ENCODE peak calls at places on chromosomes 2 and 18, in four cellular contexts. P is HCT116, A is A549, T is fibroblast of mammary gland. Z is an unnamed sample.

GRCh38 chr2:20919301-20919800 is 96.5 kb upstream of the LDAH start:
- DNase-seq in A (no peak), T (no peak), P (no peak), Z (no peak)

GRCh38 chr18:24014062-24014985 is at the start of gene TTC39C:
- DNase-seq in A (peak), P (peak), T (peak), Z (peak)

GRCh38 chr2:168518555-168519066 is 62.5 kb downstream of the CERS6 start:
- DNase-seq in T (peak), A (no peak), P (no peak), Z (peak)

GRCh38 chr2:34475141-34475540 is 876.0 kb upstream of the FAM98A start:
- DNase-seq in P (no peak), A (no peak), T (no peak), Z (no peak)

GRCh38 chr2:163375472-163375871 is 360.3 kb downstream of the FIGN start:
- DNase-seq in T (no peak), P (no peak), A (peak), Z (no peak)

GRCh38 chr2:18084376-18084775 is 205.9 kb downstream of the KCNS3 start:
- DNase-seq in P (no peak), T (no peak), A (no peak), Z (no peak)

GRCh38 chr2:147374410-147374811 is 470.4 kb upstream of the ACVR2A start:
- DNase-seq in A (no peak), P (no peak), T (peak), Z (no peak)

GRCh38 chr2:138818479-138818878 is 38.3 kb upstream of the NXPH2 start:
- DNase-seq in P (no peak), A (no peak), T (no peak), Z (no peak)

GRCh38 chr2:15603948-15604347 is 12.3 kb downstream of the DDX1 start:
- DNase-seq in T (no peak), A (no peak), P (no peak), Z (no peak)

GRCh38 chr2:193240752-193241151 is 1046.0 kb upstream of the TMEFF2 start:
- DNase-seq in P (no peak), A (peak), T (no peak), Z (peak)

GRCh38 chr2:24122-24521 is 22.2 kb downstream of the FAM110C start:
- DNase-seq in A (no peak), T (no peak), P (no peak), Z (no peak)

GRCh38 chr18:3121256-3121655 is 98.5 kb downstream of the MYOM1 start:
- DNase-seq in T (peak), P (no peak), A (no peak), Z (no peak)

GRCh38 chr2:200253631-200254030 is 52.9 kb upstream of the SPATS2L start:
- DNase-seq in P (no peak), T (peak), A (no peak), Z (peak)

GRCh38 chr18:41703744-41704530 is 251.1 kb upstream of the PIK3C3 start:
- DNase-seq in T (peak), P (no peak), A (no peak), Z (peak)

GRCh38 chr2:194203898-194204297 is 1453.1 kb upstream of the SLC39A10 start:
- DNase-seq in P (peak), A (peak), T (peak), Z (peak)

GRCh38 chr2:205989291-205990071 is 96.5 kb downstream of the INO80D start:
- DNase-seq in T (peak), P (no peak), A (no peak), Z (peak)

GRCh38 chr2:230160112-230160660 is 59.6 kb downstream of the SP110 start:
- DNase-seq in T (peak), P (peak), A (peak), Z (peak)

GRCh38 chr2:33782395-33783239 is 183.5 kb upstream of the FAM98A start:
- DNase-seq in P (no peak), A (no peak), T (no peak), Z (no peak)

GRCh38 chr2:240426797-240427721 is 8.4 kb upstream of the GPC1 start:
- DNase-seq in T (peak), P (no peak), A (peak), Z (peak)

GRCh38 chr2:66815886-66816285 is 381.0 kb downstream of the MEIS1 start:
- DNase-seq in P (no peak), A (no peak), T (no peak), Z (peak)

GRCh38 chr2:148922776-148923175 is 47.7 kb downstream of the KIF5C start:
- DNase-seq in T (no peak), P (no peak), A (no peak), Z (peak)

GRCh38 chr2:120768112-120769048 is 32.7 kb downstream of the GLI2 start:
- DNase-seq in P (no peak), A (peak), T (no peak), Z (no peak)

GRCh38 chr2:71348302-71348701 is 16.7 kb downstream of the ZNF638 start:
- DNase-seq in T (peak), A (peak), P (no peak), Z (peak)

GRCh38 chr18:811192-812122 is 585 bp downstream of the YES1 start:
- DNase-seq in A (no peak), T (peak), P (no peak), Z (peak)

GRCh38 chr2:151186011-151186410 is 75.7 kb downstream of the RBM43 start:
- DNase-seq in T (no peak), P (no peak), A (no peak), Z (no peak)

GRCh38 chr2:13009027-13009426 is 292.3 kb downstream of the TRIB2 start:
- DNase-seq in T (peak), A (no peak), P (no peak), Z (peak)

GRCh38 chr2:171516793-171517192 is 5.5 kb upstream of the CYBRD1 start:
- DNase-seq in P (no peak), A (no peak), T (no peak), Z (no peak)

GRCh38 chr2:15191801-15192200 is 369.3 kb downstream of the NBAS start:
- DNase-seq in A (no peak), T (no peak), P (peak), Z (no peak)

GRCh38 chr2:37907480-37908070 is 17.5 kb upstream of the RMDN2 start:
- DNase-seq in A (no peak), T (no peak), P (no peak), Z (no peak)

GRCh38 chr18:3350566-3351527 is 88.9 kb downstream of the MYL12B start:
- DNase-seq in P (peak), T (peak), A (no peak), Z (peak)

GRCh38 chr2:53751728-53752127 is 15.9 kb upstream of the CHAC2 start:
- DNase-seq in P (no peak), T (peak), A (no peak), Z (peak)

GRCh38 chr2:230893881-230894781 is 29.4 kb downstream of the ITM2C start:
- DNase-seq in P (no peak), T (no peak), A (no peak), Z (no peak)

GRCh38 chr2:181738074-181738473 is 57.8 kb upstream of the NEUROD1 start:
- DNase-seq in A (peak), T (peak), P (no peak), Z (peak)

GRCh38 chr2:11123856-11124759 is 31.2 kb upstream of the SLC66A3 start:
- DNase-seq in T (peak), P (peak), A (peak), Z (peak)

GRCh38 chr18:58316943-58317342 is 272.9 kb downstream of the NEDD4L start:
- DNase-seq in A (no peak), P (no peak), T (no peak), Z (no peak)

GRCh38 chr18:9366126-9366714 is 31.6 kb downstream of the TWSG1 start:
- DNase-seq in T (peak), P (peak), A (peak), Z (peak)

GRCh38 chr18:28960146-28960545 is 783.2 kb upstream of the CDH2 start:
- DNase-seq in P (no peak), A (no peak), T (peak), Z (peak)

GRCh38 chr18:28963481-28963880 is 786.6 kb upstream of the CDH2 start:
- DNase-seq in P (no peak), A (no peak), T (peak), Z (no peak)

DNA sequence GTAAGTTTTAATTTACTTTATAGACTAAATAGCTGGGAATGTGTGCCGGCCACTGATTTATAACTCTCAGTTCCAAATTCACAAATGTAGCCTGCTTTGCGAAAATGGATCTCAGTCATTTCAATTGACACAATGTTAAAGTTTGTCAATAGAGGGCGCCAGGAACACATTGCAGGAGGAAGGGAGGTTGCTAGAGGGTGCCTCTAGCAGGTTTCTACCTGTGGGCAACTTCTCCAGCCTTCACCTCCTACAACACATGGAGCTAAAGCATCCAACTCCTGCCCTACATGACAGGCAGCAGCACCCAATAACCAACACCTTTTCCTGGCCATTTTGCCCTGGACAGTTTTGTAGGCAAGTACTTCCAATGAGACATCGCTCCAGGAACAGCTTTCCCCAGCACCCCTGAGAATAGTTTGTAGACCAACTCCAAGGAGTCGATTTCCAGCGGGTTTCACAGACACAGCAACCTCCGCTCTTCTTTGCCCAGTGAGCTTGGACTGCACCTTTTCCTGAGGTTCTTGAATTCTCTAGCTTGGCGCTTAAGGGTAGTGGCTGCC is 784.8 kb upstream of the CDH2 start:
- DNase-seq in T (peak), P (peak), A (peak), Z (peak)
- TF ChIP-seq CTCF in T (peak), P (peak), A (peak), Z (peak)

GRCh38 chr2:28545590-28546195 is 49.8 kb downstream of the PLB1 start:
- DNase-seq in T (no peak), A (no peak), P (no peak), Z (peak)

GRCh38 chr2:28544915-28545589 is 49.2 kb downstream of the PLB1 start:
- DNase-seq in P (no peak), T (no peak), A (no peak), Z (peak)

GRCh38 chr2:28547223-28547860 is 51.5 kb downstream of the PLB1 start:
- DNase-seq in T (no peak), P (no peak), A (no peak), Z (no peak)

GRCh38 chr2:28546242-28546641 is 50.4 kb downstream of the PLB1 start:
- DNase-seq in P (no peak), T (no peak), A (no peak), Z (no peak)

GRCh38 chr2:28547906-28548600 is 52.2 kb downstream of the PLB1 start:
- DNase-seq in T (no peak), A (no peak), P (no peak), Z (no peak)
- TF ChIP-seq CTCF in T (no peak), A (no peak), P (no peak), Z (no peak)

GRCh38 chr2:131402320-131403049 is 38.5 kb upstream of the RAB6D start:
- DNase-seq in P (no peak), T (no peak), A (no peak), Z (no peak)
- TF ChIP-seq CTCF in P (no peak), T (no peak), A (no peak), Z (no peak)

GRCh38 chr18:61957801-61958516 is 65.2 kb upstream of the RNF152 start:
- DNase-seq in A (no peak), T (peak), P (no peak), Z (no peak)
- TF ChIP-seq CTCF in A (no peak), T (peak), P (peak), Z (peak)

GRCh38 chr2:30465171-30465545 is 18.1 kb downstream of the LCLAT1 start:
- DNase-seq in A (no peak), P (no peak), T (no peak), Z (no peak)
- TF ChIP-seq CTCF in A (no peak), P (no peak), T (no peak), Z (no peak)

GRCh38 chr18:62360806-62361205 is 35.7 kb downstream of the TNFRSF11A start:
- DNase-seq in T (no peak), A (no peak), P (no peak), Z (no peak)

GRCh38 chr18:62364558-62364957 is 39.4 kb downstream of the TNFRSF11A start:
- DNase-seq in P (no peak), T (no peak), A (no peak), Z (no peak)

GRCh38 chr18:62365420-62365819 is 40.3 kb downstream of the TNFRSF11A start:
- DNase-seq in A (no peak), P (no peak), T (no peak), Z (no peak)

GRCh38 chr18:62357079-62357719 is 32.1 kb downstream of the TNFRSF11A start:
- DNase-seq in T (no peak), P (no peak), A (no peak), Z (no peak)

GRCh38 chr18:62361288-62361687 is 36.2 kb downstream of the TNFRSF11A start:
- DNase-seq in A (no peak), T (no peak), P (no peak), Z (no peak)
- TF ChIP-seq CTCF in A (no peak), T (no peak), P (no peak), Z (no peak)

GRCh38 chr2:96117701-96118588 is 1.6 kb upstream of the ADRA2B start:
- DNase-seq in A (no peak), T (no peak), P (no peak), Z (peak)
- TF ChIP-seq CTCF in A (no peak), T (no peak), P (peak), Z (peak)

GRCh38 chr2:109260886-109261700 is 132.1 kb downstream of the SH3RF3 start:
- DNase-seq in A (peak), T (peak), P (no peak), Z (no peak)
- TF ChIP-seq CTCF in A (no peak), T (peak), P (peak), Z (peak)